ENCODE peak calls at places on chromosome 22, in ten cellular contexts. C is endothelial cell of umbilical vein, Z is fibroblast of lung, D is astrocyte, U is A549, E is neuronal stem cell, V is IMR-90, F is HCT116, X is PC-3, R is SK-N-SH. W is an unnamed sample.

GRCh38 chr22:33438273-33438672 is 380.1 kb upstream of the SYN3 start:
- DNase-seq in R (no peak), V (peak; percentile 89), C (no peak), Z (peak; percentile 62), U (peak; percentile 85), E (no peak), D (peak; percentile 95), F (no peak), X (peak; percentile 45), W (no peak)

GRCh38 chr22:36085476-36086169 is 57.0 kb upstream of the RBFOX2 start:
- DNase-seq in X (no peak), U (no peak), D (no peak), R (no peak), F (no peak), C (no peak), V (no peak), Z (no peak), E (no peak), W (no peak)

GRCh38 chr22:45442120-45442519 is 28.6 kb downstream of the RIBC2 start:
- DNase-seq in E (no peak), Z (no peak), U (no peak), F (no peak), V (peak; percentile 31), D (no peak), X (no peak), C (no peak), R (no peak), W (no peak)

GRCh38 chr22:22789233-22789921 is 98.2 kb upstream of the IGLL5 start:
- DNase-seq in Z (no peak), R (no peak), V (no peak), C (no peak), F (no peak), U (no peak), E (no peak), X (no peak), D (no peak), W (no peak)

GRCh38 chr22:27913162-27913741 is 5.8 kb downstream of the PITPNB start:
- DNase-seq in V (peak; percentile 29), E (no peak), D (no peak), F (no peak), R (peak; percentile 66), C (peak; percentile 30), Z (peak; percentile 32), X (no peak), U (no peak), W (no peak)

GRCh38 chr22:31742115-31742514 is 7.8 kb downstream of the PRR14L start:
- DNase-seq in E (no peak), F (no peak), C (no peak), X (no peak), D (no peak), R (no peak), V (no peak), U (no peak), Z (no peak), W (no peak)

GRCh38 chr22:23206915-23207314 is 26.6 kb downstream of the BCR start:
- DNase-seq in R (no peak), F (no peak), V (no peak), X (no peak), U (no peak), E (no peak), C (no peak), Z (no peak), D (no peak), W (no peak)

GRCh38 chr22:33192156-33192555 is 134.0 kb upstream of the SYN3 start:
- DNase-seq in U (no peak), Z (no peak), D (no peak), E (no peak), C (no peak), X (no peak), F (no peak), R (no peak), V (no peak), W (peak; percentile 21)

GRCh38 chr22:25085156-25085555 is 114.5 kb upstream of the CRYBB3 start:
- DNase-seq in X (no peak), Z (no peak), V (no peak), F (no peak), E (no peak), U (no peak), R (no peak), C (no peak), D (no peak), W (no peak)

GRCh38 chr22:35325209-35325608 is 25.5 kb downstream of the TOM1 start:
- DNase-seq in X (no peak), F (no peak), R (no peak), Z (no peak), V (no peak), C (no peak), E (no peak), U (no peak), D (no peak), W (no peak)

GRCh38 chr22:36931446-36931845 is 18.0 kb downstream of the CSF2RB start:
- DNase-seq in Z (no peak), X (no peak), F (no peak), C (no peak), D (no peak), U (no peak), E (no peak), R (no peak), V (no peak), W (no peak)

GRCh38 chr22:38034278-38034882 is 22.8 kb upstream of the PICK1 start:
- DNase-seq in D (peak; percentile 86), X (peak; percentile 74), E (peak; percentile 43), V (peak; percentile 91), Z (peak; percentile 91), C (peak; percentile 77), R (peak; percentile 42), U (peak; percentile 82), F (peak; percentile 68), W (no peak)

GRCh38 chr22:33746501-33746928 is 173.8 kb downstream of the LARGE1 start:
- DNase-seq in C (no peak), D (no peak), X (no peak), U (peak; percentile 29), F (no peak), R (no peak), Z (no peak), V (no peak), E (no peak), W (no peak)

GRCh38 chr22:49947296-49947622 is 13.3 kb upstream of the PIM3 start:
- DNase-seq in X (no peak), U (no peak), Z (no peak), V (no peak), R (no peak), D (no peak), C (no peak), E (no peak), F (no peak), W (no peak)

GRCh38 chr22:49944399-49944891 is 16.1 kb upstream of the PIM3 start:
- DNase-seq in V (no peak), U (peak; percentile 62), E (no peak), D (no peak), Z (no peak), C (no peak), R (no peak), F (no peak), X (no peak), W (no peak)

GRCh38 chr22:49948573-49948957 is 12.0 kb upstream of the PIM3 start:
- DNase-seq in X (no peak), Z (no peak), D (no peak), C (no peak), E (no peak), U (no peak), V (no peak), F (no peak), R (no peak), W (no peak)

GRCh38 chr22:49948116-49948515 is 12.5 kb upstream of the PIM3 start:
- DNase-seq in D (no peak), C (no peak), F (no peak), X (no peak), U (no peak), Z (no peak), E (no peak), V (no peak), R (no peak), W (no peak)

GRCh38 chr22:49946612-49947295 is 13.8 kb upstream of the PIM3 start:
- DNase-seq in F (no peak), D (no peak), U (no peak), X (no peak), R (no peak), V (no peak), Z (no peak), C (no peak), E (no peak), W (no peak)
- H3K4me2 ChIP-seq in F (no peak overlapping the region), D (no peak overlapping the region), U (no peak overlapping the region), X (no peak overlapping the region), R (no peak overlapping the region), V (no peak overlapping the region), Z (no peak overlapping the region), C (no peak overlapping the region), E (no peak overlapping the region), W (no peak overlapping the region)

GRCh38 chr22:43827926-43828710 is 16.0 kb upstream of the EFCAB6 start:
- DNase-seq in Z (no peak), C (no peak), R (no peak), D (no peak), E (no peak), U (peak; percentile 12), V (no peak), F (no peak), X (no peak), W (no peak)

GRCh38 chr22:43826142-43827093 is 14.3 kb upstream of the EFCAB6 start:
- DNase-seq in R (no peak), F (no peak), X (peak; percentile 62), U (peak; percentile 46), D (peak; percentile 77), Z (peak; percentile 86), C (no peak), E (no peak), V (peak; percentile 81), W (peak; percentile 22)

GRCh38 chr22:43828711-43829447 is 16.8 kb upstream of the EFCAB6 start:
- DNase-seq in F (no peak), Z (peak; percentile 98), E (no peak), U (peak; percentile 10), R (peak; percentile 61), D (peak; percentile 10), C (no peak), V (peak; percentile 81), X (no peak), W (no peak)

GRCh38 chr22:43825651-43826050 is 13.5 kb upstream of the EFCAB6 start:
- DNase-seq in C (no peak), V (no peak), F (no peak), D (no peak), U (no peak), X (no peak), Z (no peak), E (no peak), R (no peak), W (no peak)

GRCh38 chr22:43827336-43827735 is 15.2 kb upstream of the EFCAB6 start:
- DNase-seq in F (no peak), R (no peak), C (no peak), V (no peak), D (no peak), E (no peak), X (no peak), U (no peak), Z (no peak), W (no peak)
- H3K4me2 ChIP-seq in F (no peak overlapping the region), R (no peak overlapping the region), C (no peak overlapping the region), V (no peak overlapping the region), D (peak overlapping the region; percentile 84), E (no peak overlapping the region), X (peak overlapping the region; percentile 75), U (no peak overlapping the region), Z (peak overlapping the region; percentile 80), W (no peak overlapping the region)

GRCh38 chr22:44304354-44304753 is 8.4 kb downstream of the SHISAL1 start:
- DNase-seq in R (no peak), X (peak; percentile 11), F (no peak), V (peak; percentile 47), U (no peak), C (no peak), D (peak; percentile 41), E (no peak), Z (no peak), W (no peak)
- H3K4me2 ChIP-seq in R (no peak overlapping the region), X (no peak overlapping the region), F (no peak overlapping the region), V (no peak overlapping the region), U (no peak overlapping the region), C (no peak overlapping the region), D (peak overlapping the region; percentile 10), E (no peak overlapping the region), Z (no peak overlapping the region), W (no peak overlapping the region)

GRCh38 chr22:20909543-20910303 is 7.5 kb upstream of the CRKL start:
- DNase-seq in F (no peak), X (no peak), V (no peak), D (no peak), E (no peak), C (no peak), Z (no peak), R (no peak), U (no peak), W (peak; percentile 60)
- H3K4me2 ChIP-seq in F (no peak overlapping the region), X (no peak overlapping the region), V (no peak overlapping the region), D (no peak overlapping the region), E (no peak overlapping the region), C (no peak overlapping the region), Z (no peak overlapping the region), R (no peak overlapping the region), U (no peak overlapping the region), W (peak overlapping the region; percentile 83)